ENCODE peak calls at places on chromosomes 2 and 18, in four cellular contexts. A, R, L and P are unnamed samples.

GRCh38 chr2:159976527-159977163 is 85.8 kb downstream of the PLA2R1 start:
- DNase-seq in L (no peak), R (no peak), A (no peak), P (no peak)

GRCh38 chr2:101806123-101806522 is 108.6 kb downstream of the MAP4K4 start:
- DNase-seq in R (no peak), A (no peak), L (no peak), P (peak; percentile 31)

GRCh38 chr2:222284466-222284865 is 14.3 kb downstream of the PAX3 start:
- DNase-seq in A (no peak), R (no peak), L (no peak), P (no peak)

GRCh38 chr2:201126308-201127127 is 10.6 kb downstream of the CFLAR start:
- DNase-seq in L (no peak), R (no peak), A (no peak), P (no peak)

GRCh38 chr2:136110528-136110927 is 7.4 kb downstream of the CXCR4 start:
- DNase-seq in R (no peak), A (no peak), L (no peak), P (no peak)

GRCh38 chr2:51424418-51424817 is 392.5 kb upstream of the NRXN1 start:
- DNase-seq in R (peak; percentile 21), L (no peak), A (no peak), P (no peak)

GRCh38 chr2:238096311-238097011 is 3.7 kb upstream of the ESPNL start:
- DNase-seq in L (no peak), R (no peak), A (peak; percentile 58), P (no peak)

GRCh38 chr18:9653390-9653789 is 39.0 kb upstream of the PPP4R1 start:
- DNase-seq in L (no peak), R (no peak), A (no peak), P (peak; percentile 53)

GRCh38 chr2:240857039-240858008 is 11.3 kb upstream of the AGXT start:
- DNase-seq in R (no peak), A (no peak), L (no peak), P (no peak)

GRCh38 chr2:240858321-240858720 is 10.3 kb upstream of the AGXT start:
- DNase-seq in L (no peak), R (no peak), A (no peak), P (no peak)

GRCh38 chr2:240858871-240859270 is 9.8 kb upstream of the AGXT start:
- DNase-seq in L (no peak), R (no peak), A (no peak), P (no peak)

GRCh38 chr2:240855670-240856069 is 13.0 kb upstream of the AGXT start:
- DNase-seq in R (no peak), L (no peak), A (no peak), P (no peak)

DNA sequence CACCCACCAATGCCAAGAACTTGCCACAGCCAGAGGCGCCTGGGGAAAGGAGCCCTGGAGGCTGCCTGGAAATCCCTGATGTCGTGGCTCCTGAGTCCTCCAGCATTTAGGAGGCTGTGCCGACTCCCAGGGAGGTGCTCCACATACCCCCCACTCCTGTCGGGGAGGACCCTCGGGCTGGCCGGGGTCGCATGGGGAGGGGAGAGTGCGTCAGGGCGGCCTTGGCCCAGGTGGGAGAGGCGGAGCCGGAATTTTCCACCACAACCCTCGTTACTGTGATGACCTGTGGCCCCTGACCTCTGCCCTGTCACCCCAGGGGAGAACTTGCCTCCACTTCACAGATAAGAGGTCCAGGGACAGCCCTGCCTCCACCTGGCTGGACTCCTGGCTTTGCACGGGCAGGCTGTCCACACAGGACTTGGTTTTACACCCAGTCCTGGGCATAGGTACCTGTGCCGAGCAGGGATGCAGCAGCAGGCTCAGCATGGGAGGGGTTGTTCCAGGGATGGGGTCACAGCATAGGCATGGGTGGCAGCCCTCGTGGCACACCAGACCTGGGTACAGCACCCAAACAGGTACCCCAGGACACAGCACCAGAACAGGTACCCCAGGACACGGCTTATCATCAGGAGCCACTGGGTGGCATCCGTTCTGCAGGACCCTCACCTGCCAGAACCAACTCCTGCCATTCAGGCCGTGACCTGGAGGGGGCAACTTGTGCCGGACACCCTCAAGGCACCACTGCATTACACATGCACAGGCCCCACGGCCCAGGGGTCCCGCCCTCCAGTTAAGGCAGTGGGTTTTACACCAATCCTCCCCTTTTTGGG is 12.3 kb upstream of the AGXT start:
- DNase-seq in R (no peak), A (no peak), L (no peak), P (peak; percentile 66)
- TF ChIP-seq CTCF in R (no peak), A (no peak), L (no peak), P (peak; percentile 46)

DNA sequence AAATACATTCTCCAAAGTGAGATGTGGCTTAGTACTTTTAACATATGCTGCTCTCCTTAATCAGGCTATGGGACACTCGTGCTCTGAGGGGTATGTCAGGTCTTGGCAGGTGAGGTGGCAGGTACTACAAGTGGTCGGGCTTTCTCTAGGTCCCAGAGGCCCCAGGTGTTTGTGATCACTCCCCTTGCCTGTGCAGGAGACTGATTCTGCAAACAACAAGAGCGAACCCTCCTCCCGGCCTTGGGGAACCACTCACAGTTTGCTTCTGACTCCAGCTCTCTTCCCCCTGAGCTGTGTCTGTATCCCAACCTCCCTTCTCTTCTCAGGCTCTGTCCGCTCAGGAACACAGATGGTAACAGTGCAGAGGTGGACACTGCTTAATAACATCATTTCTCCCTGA is 48.1 kb downstream of the ATOH8 start:
- DNase-seq in A (no peak), R (no peak), L (no peak), P (no peak)
- TF ChIP-seq CTCF in A (no peak), R (no peak), L (no peak), P (no peak)

GRCh38 chr18:48492880-48493279 is 46.0 kb upstream of the CTIF start:
- DNase-seq in L (no peak), R (no peak), A (no peak), P (no peak)
- TF ChIP-seq CTCF in L (no peak), R (no peak), A (no peak), P (no peak)

GRCh38 chr2:75424936-75425619 is 135.7 kb downstream of the EVA1A start:
- DNase-seq in L (no peak), A (no peak), R (no peak), P (no peak)
- TF ChIP-seq CTCF in L (no peak), A (no peak), R (no peak), P (no peak)

GRCh38 chr2:72210470-72210869 is 62.8 kb upstream of the CYP26B1 start:
- DNase-seq in L (no peak), R (no peak), A (no peak), P (peak; percentile 31)
- TF ChIP-seq CTCF in L (no peak), R (no peak), A (no peak), P (no peak)

GRCh38 chr18:43661570-43661969 is 384.3 kb upstream of the SYT4 start:
- DNase-seq in R (no peak), L (peak; percentile 24), A (no peak), P (peak; percentile 61)
- TF ChIP-seq CTCF in R (no peak), L (no peak), A (peak; percentile 14), P (peak; percentile 58)